ENCODE peak calls at places on chromosomes 7 and 10, in four cellular contexts. C is mesothelial cell of epicardium; O is activated CD4-positive, alpha-beta T cell treated with anti-CD3 and anti-CD28 coated beads, Interleukin-2, amount 50 U/mL, for 4 hours; M is HT1080. Z is an unnamed sample.

GRCh38 chr7:70376561-70377031 is 755.3 kb upstream of the GALNT17 start:
- DNase-seq in C (no peak), O (no peak), M (no peak), Z (no peak)

GRCh38 chr10:122373713-122374112 is 795 bp upstream of the PLEKHA1 start:
- DNase-seq in C (no peak), O (no peak), M (no peak), Z (no peak)

GRCh38 chr10:27998954-27999275 is at the start of gene ODAD2:
- DNase-seq in C (peak; percentile 18), O (no peak), M (no peak), Z (no peak)

GRCh38 chr7:47323904-47324303 is 258.0 kb downstream of the TNS3 start:
- DNase-seq in C (no peak), O (no peak), M (no peak), Z (no peak)

GRCh38 chr7:148447221-148447845 is 143.2 kb upstream of the C7orf33 start:
- DNase-seq in C (no peak), O (no peak), M (no peak), Z (no peak)

GRCh38 chr7:16836481-16836880 is 31.7 kb upstream of the AGR2 start:
- DNase-seq in C (no peak), O (no peak), M (no peak), Z (no peak)

GRCh38 chr7:100642534-100642907 is 1.2 kb upstream of the TFR2 start:
- DNase-seq in C (no peak), O (no peak), M (no peak), Z (peak; percentile 88)

GRCh38 chr10:32104622-32105509 is 48.6 kb upstream of the KIF5B start:
- DNase-seq in C (no peak), O (no peak), M (peak; percentile 73), Z (no peak)

GRCh38 chr10:14605231-14605925 is 169.3 kb downstream of the FAM107B start:
- DNase-seq in C (no peak), O (no peak), M (peak; percentile 51), Z (no peak)

GRCh38 chr7:48424731-48425130 is 253.5 kb downstream of the ABCA13 start:
- DNase-seq in C (no peak), O (no peak), M (peak; percentile 25), Z (no peak)

GRCh38 chr7:666454-667292 is 59.8 kb upstream of the DNAAF5 start:
- DNase-seq in C (no peak), O (no peak), M (no peak), Z (no peak)

GRCh38 chr10:68560201-68560915 is at the start of gene TET1:
- DNase-seq in C (peak; percentile 26), O (no peak), M (peak; percentile 55), Z (peak; percentile 97)

GRCh38 chr10:639751-640672 is 49.5 kb downstream of the DIP2C start:
- DNase-seq in C (no peak), O (no peak), M (no peak), Z (no peak)

GRCh38 chr10:72158174-72158573 is 57.6 kb upstream of the ANAPC16 start:
- DNase-seq in C (no peak), O (no peak), M (no peak), Z (no peak)

GRCh38 chr10:31467791-31468535 is 148.9 kb downstream of the ZEB1 start:
- DNase-seq in C (no peak), O (no peak), M (peak; percentile 4), Z (peak; percentile 54)

GRCh38 chr10:31660301-31660700 is 268.3 kb downstream of the ARHGAP12 start:
- DNase-seq in C (no peak), O (no peak), M (no peak), Z (no peak)

GRCh38 chr10:48266528-48266927 is 8.0 kb downstream of the FRMPD2 start:
- DNase-seq in C (no peak), O (no peak), M (no peak), Z (no peak)

GRCh38 chr7:46630031-46630430 is 709.0 kb upstream of the IGFBP3 start:
- DNase-seq in C (no peak), O (no peak), M (peak; percentile 51), Z (no peak)

GRCh38 chr10:3150366-3150765 is 22.2 kb downstream of the PITRM1 start:
- DNase-seq in C (no peak), O (no peak), M (no peak), Z (no peak)

GRCh38 chr7:20064974-20065862 is 152.0 kb downstream of the MACC1 start:
- DNase-seq in C (no peak), O (no peak), M (peak; percentile 40), Z (no peak)

GRCh38 chr7:78006063-78006755 is 207.6 kb downstream of the PHTF2 start:
- DNase-seq in C (no peak), O (no peak), M (no peak), Z (no peak)

GRCh38 chr10:94500063-94500462 is 45.5 kb upstream of the HELLS start:
- DNase-seq in C (no peak), O (no peak), M (no peak), Z (no peak)

GRCh38 chr10:17943033-17943745 is 8.5 kb upstream of the SLC39A12 start:
- DNase-seq in C (no peak), O (no peak), M (peak; percentile 13), Z (no peak)

GRCh38 chr10:12501324-12501723 is 152.0 kb downstream of the CAMK1D start:
- DNase-seq in C (no peak), O (no peak), M (no peak), Z (no peak)

GRCh38 chr7:24728503-24729364 is 28.5 kb downstream of the GSDME start:
- DNase-seq in C (no peak), O (no peak), M (no peak), Z (no peak)

GRCh38 chr10:101292194-101293006 is 61.6 kb upstream of the BTRC start:
- DNase-seq in C (no peak), O (no peak), M (no peak), Z (no peak)

GRCh38 chr10:26391701-26392695 is 46.1 kb upstream of the APBB1IP start:
- DNase-seq in C (no peak), O (no peak), M (no peak), Z (no peak)